ENCODE peak calls at places on chromosome 15, in eight cellular contexts. One of them, this sample, is unnamed.

GRCh38 chr15:98155356-98155755 is 194.9 kb downstream of the ARRDC4 start:
- DNase-seq in mesenchymal stem cell: no peak
- DNase-seq in HFF-Myc: peak
- DNase-seq in GM12865: no peak
- DNase-seq in tibial nerve: no peak
- DNase-seq in fibroblast of pulmonary artery: no peak
- DNase-seq in ovary: no peak
- DNase-seq in astrocyte of the spinal cord: no peak
- DNase-seq in this sample: no peak

GRCh38 chr15:44009056-44009455 is 182.3 kb downstream of the WDR76 start:
- DNase-seq in mesenchymal stem cell: peak
- DNase-seq in fibroblast of pulmonary artery: peak
- DNase-seq in astrocyte of the spinal cord: peak
- DNase-seq in GM12865: no peak
- DNase-seq in tibial nerve: no peak
- DNase-seq in HFF-Myc: no peak
- DNase-seq in ovary: no peak
- DNase-seq in this sample: no peak

GRCh38 chr15:72319360-72319984 is 485 bp downstream of the CELF6 start:
- DNase-seq in mesenchymal stem cell: peak
- DNase-seq in astrocyte of the spinal cord: peak
- DNase-seq in HFF-Myc: no peak
- DNase-seq in tibial nerve: peak
- DNase-seq in GM12865: peak
- DNase-seq in ovary: peak
- DNase-seq in fibroblast of pulmonary artery: peak
- DNase-seq in this sample: peak

GRCh38 chr15:43199945-43200488 is 14.8 kb downstream of the CCNDBP1 start:
- DNase-seq in astrocyte of the spinal cord: no peak
- DNase-seq in GM12865: no peak
- DNase-seq in mesenchymal stem cell: no peak
- DNase-seq in fibroblast of pulmonary artery: no peak
- DNase-seq in ovary: no peak
- DNase-seq in tibial nerve: no peak
- DNase-seq in HFF-Myc: no peak
- DNase-seq in this sample: no peak

GRCh38 chr15:79673416-79674123 is 223.2 kb downstream of the MTHFS start:
- DNase-seq in mesenchymal stem cell: peak
- DNase-seq in astrocyte of the spinal cord: peak
- DNase-seq in tibial nerve: no peak
- DNase-seq in ovary: no peak
- DNase-seq in fibroblast of pulmonary artery: peak
- DNase-seq in HFF-Myc: peak
- DNase-seq in GM12865: peak
- DNase-seq in this sample: peak

GRCh38 chr15:25762015-25762662 is 101.0 kb downstream of the ATP10A start:
- DNase-seq in HFF-Myc: no peak
- DNase-seq in tibial nerve: no peak
- DNase-seq in fibroblast of pulmonary artery: no peak
- DNase-seq in GM12865: no peak
- DNase-seq in astrocyte of the spinal cord: peak
- DNase-seq in mesenchymal stem cell: no peak
- DNase-seq in ovary: no peak
- DNase-seq in this sample: no peak

GRCh38 chr15:29921130-29921601 is 98.9 kb upstream of the TJP1 start:
- DNase-seq in tibial nerve: no peak
- DNase-seq in ovary: no peak
- DNase-seq in GM12865: no peak
- DNase-seq in HFF-Myc: no peak
- DNase-seq in fibroblast of pulmonary artery: no peak
- DNase-seq in mesenchymal stem cell: no peak
- DNase-seq in astrocyte of the spinal cord: no peak
- DNase-seq in this sample: no peak

GRCh38 chr15:55526559-55527036 is 18.6 kb upstream of the DNAAF4 start:
- DNase-seq in HFF-Myc: peak
- DNase-seq in GM12865: peak
- DNase-seq in astrocyte of the spinal cord: peak
- DNase-seq in fibroblast of pulmonary artery: peak
- DNase-seq in ovary: no peak
- DNase-seq in mesenchymal stem cell: peak
- DNase-seq in tibial nerve: no peak
- DNase-seq in this sample: peak

GRCh38 chr15:68252925-68253534 is 23.5 kb upstream of the CLN6 start:
- DNase-seq in fibroblast of pulmonary artery: peak
- DNase-seq in HFF-Myc: peak
- DNase-seq in mesenchymal stem cell: peak
- DNase-seq in tibial nerve: peak
- DNase-seq in ovary: no peak
- DNase-seq in GM12865: peak
- DNase-seq in astrocyte of the spinal cord: peak
- DNase-seq in this sample: peak

GRCh38 chr15:53038542-53038941 is 248.4 kb upstream of the ONECUT1 start:
- DNase-seq in fibroblast of pulmonary artery: no peak
- DNase-seq in tibial nerve: no peak
- DNase-seq in mesenchymal stem cell: no peak
- DNase-seq in HFF-Myc: no peak
- DNase-seq in ovary: no peak
- DNase-seq in astrocyte of the spinal cord: no peak
- DNase-seq in GM12865: no peak
- DNase-seq in this sample: no peak

GRCh38 chr15:68644088-68644904 is 65.5 kb downstream of the CORO2B start:
- DNase-seq in fibroblast of pulmonary artery: peak
- DNase-seq in mesenchymal stem cell: peak
- DNase-seq in ovary: peak
- DNase-seq in astrocyte of the spinal cord: peak
- DNase-seq in HFF-Myc: peak
- DNase-seq in GM12865: no peak
- DNase-seq in tibial nerve: no peak
- DNase-seq in this sample: no peak

GRCh38 chr15:78726870-78727551 is 84.3 kb downstream of the ADAMTS7 start:
- DNase-seq in ovary: no peak
- DNase-seq in tibial nerve: no peak
- DNase-seq in astrocyte of the spinal cord: peak
- DNase-seq in HFF-Myc: no peak
- DNase-seq in mesenchymal stem cell: peak
- DNase-seq in fibroblast of pulmonary artery: no peak
- DNase-seq in GM12865: peak
- DNase-seq in this sample: no peak

GRCh38 chr15:38555686-38556334 is 8.8 kb downstream of the RASGRP1 start:
- DNase-seq in HFF-Myc: no peak
- DNase-seq in ovary: no peak
- DNase-seq in astrocyte of the spinal cord: peak
- DNase-seq in GM12865: peak
- DNase-seq in mesenchymal stem cell: peak
- DNase-seq in tibial nerve: no peak
- DNase-seq in fibroblast of pulmonary artery: peak
- DNase-seq in this sample: no peak

GRCh38 chr15:78408961-78409360 is 29.1 kb upstream of the IREB2 start:
- DNase-seq in GM12865: no peak
- DNase-seq in HFF-Myc: no peak
- DNase-seq in ovary: no peak
- DNase-seq in mesenchymal stem cell: no peak
- DNase-seq in astrocyte of the spinal cord: no peak
- DNase-seq in tibial nerve: no peak
- DNase-seq in fibroblast of pulmonary artery: no peak
- DNase-seq in this sample: no peak

GRCh38 chr15:49410660-49411059 is 12.4 kb upstream of the FGF7 start:
- DNase-seq in tibial nerve: no peak
- DNase-seq in astrocyte of the spinal cord: no peak
- DNase-seq in ovary: no peak
- DNase-seq in HFF-Myc: no peak
- DNase-seq in GM12865: no peak
- DNase-seq in fibroblast of pulmonary artery: no peak
- DNase-seq in mesenchymal stem cell: no peak
- DNase-seq in this sample: no peak

GRCh38 chr15:75346796-75347221 is at the start of gene NEIL1:
- DNase-seq in GM12865: no peak
- DNase-seq in HFF-Myc: no peak
- DNase-seq in ovary: peak
- DNase-seq in astrocyte of the spinal cord: no peak
- DNase-seq in mesenchymal stem cell: peak
- DNase-seq in fibroblast of pulmonary artery: no peak
- DNase-seq in tibial nerve: no peak
- DNase-seq in this sample: no peak

GRCh38 chr15:34335176-34335575 is 2.4 kb downstream of the SLC12A6 start:
- DNase-seq in GM12865: peak
- DNase-seq in fibroblast of pulmonary artery: peak
- DNase-seq in ovary: no peak
- DNase-seq in astrocyte of the spinal cord: no peak
- DNase-seq in mesenchymal stem cell: no peak
- DNase-seq in tibial nerve: no peak
- DNase-seq in HFF-Myc: no peak
- DNase-seq in this sample: peak

DNA sequence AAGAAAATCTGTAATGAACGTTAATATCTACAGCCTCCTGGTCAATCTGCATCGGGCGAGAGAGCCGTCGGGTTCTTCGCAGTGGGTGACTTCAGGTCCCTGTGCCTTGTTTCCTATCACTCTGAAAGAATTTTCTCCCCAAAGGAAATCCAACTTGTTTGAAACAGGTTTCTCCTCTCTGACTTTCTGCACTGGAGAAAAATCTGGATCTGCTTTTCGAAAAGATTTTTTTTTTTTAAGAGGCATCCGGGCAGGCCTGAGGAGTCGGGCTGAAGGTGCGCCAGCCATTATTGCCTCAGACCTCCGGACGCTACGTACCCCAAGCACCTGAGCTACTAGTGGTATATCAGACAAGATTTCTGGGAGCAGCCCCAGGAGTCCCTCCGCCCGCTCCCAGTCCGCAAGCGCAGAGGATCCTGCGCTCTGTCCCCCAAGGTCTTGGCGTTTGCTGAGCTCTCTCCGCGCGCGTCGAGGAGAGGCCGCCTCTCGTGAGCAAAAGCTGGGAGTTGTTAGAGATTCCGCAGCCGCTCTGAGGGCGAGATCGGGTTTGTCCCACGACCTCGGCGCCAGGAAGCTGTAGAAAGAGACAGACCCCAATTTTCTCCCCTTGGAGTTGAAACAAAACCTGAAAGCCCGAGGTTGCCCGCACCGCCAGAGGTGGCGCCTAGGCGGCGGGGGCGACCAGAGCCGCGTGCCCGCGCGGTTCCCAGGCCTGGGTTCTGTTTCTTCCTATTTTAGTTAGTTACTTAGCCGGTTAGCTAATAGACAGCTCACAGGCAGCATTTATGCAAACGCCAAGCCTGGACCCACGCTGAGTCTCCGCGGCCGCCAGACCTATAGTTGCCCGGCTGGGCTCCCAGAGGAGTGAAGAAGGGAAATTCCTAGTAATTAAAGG is 72.4 kb upstream of the POLG start:
- DNase-seq in tibial nerve: no peak
- DNase-seq in astrocyte of the spinal cord: no peak
- DNase-seq in fibroblast of pulmonary artery: no peak
- DNase-seq in ovary: no peak
- DNase-seq in GM12865: no peak
- DNase-seq in HFF-Myc: no peak
- DNase-seq in mesenchymal stem cell: no peak
- DNase-seq in this sample: no peak
- H3K4me3 ChIP-seq in tibial nerve: peak
- H3K4me3 ChIP-seq in astrocyte of the spinal cord: no peak
- H3K4me3 ChIP-seq in fibroblast of pulmonary artery: peak
- H3K4me3 ChIP-seq in ovary: no peak
- H3K4me3 ChIP-seq in GM12865: no peak
- H3K4me3 ChIP-seq in HFF-Myc: no peak
- H3K4me3 ChIP-seq in mesenchymal stem cell: peak
- H3K4me3 ChIP-seq in this sample: no peak

GRCh38 chr15:77224352-77224751 is 153.4 kb upstream of the TSPAN3 start:
- DNase-seq in HFF-Myc: no peak
- DNase-seq in GM12865: no peak
- DNase-seq in astrocyte of the spinal cord: no peak
- DNase-seq in ovary: no peak
- DNase-seq in fibroblast of pulmonary artery: no peak
- DNase-seq in mesenchymal stem cell: peak
- DNase-seq in tibial nerve: no peak
- DNase-seq in this sample: no peak
- H3K4me3 ChIP-seq in HFF-Myc: no peak
- H3K4me3 ChIP-seq in GM12865: no peak
- H3K4me3 ChIP-seq in astrocyte of the spinal cord: no peak
- H3K4me3 ChIP-seq in ovary: no peak
- H3K4me3 ChIP-seq in fibroblast of pulmonary artery: no peak
- H3K4me3 ChIP-seq in mesenchymal stem cell: no peak
- H3K4me3 ChIP-seq in tibial nerve: no peak
- H3K4me3 ChIP-seq in this sample: no peak

GRCh38 chr15:46646476-46646875 is 1011.6 kb downstream of the SQOR start:
- DNase-seq in astrocyte of the spinal cord: no peak
- DNase-seq in GM12865: no peak
- DNase-seq in tibial nerve: no peak
- DNase-seq in mesenchymal stem cell: no peak
- DNase-seq in ovary: no peak
- DNase-seq in fibroblast of pulmonary artery: no peak
- DNase-seq in HFF-Myc: no peak
- DNase-seq in this sample: no peak

GRCh38 chr15:46644493-46645481 is 1010.0 kb downstream of the SQOR start:
- DNase-seq in mesenchymal stem cell: no peak
- DNase-seq in fibroblast of pulmonary artery: no peak
- DNase-seq in tibial nerve: no peak
- DNase-seq in GM12865: peak
- DNase-seq in ovary: no peak
- DNase-seq in astrocyte of the spinal cord: no peak
- DNase-seq in HFF-Myc: no peak
- DNase-seq in this sample: no peak
- H3K4me3 ChIP-seq in mesenchymal stem cell: no peak
- H3K4me3 ChIP-seq in fibroblast of pulmonary artery: no peak
- H3K4me3 ChIP-seq in tibial nerve: no peak
- H3K4me3 ChIP-seq in GM12865: no peak
- H3K4me3 ChIP-seq in ovary: no peak
- H3K4me3 ChIP-seq in astrocyte of the spinal cord: no peak
- H3K4me3 ChIP-seq in HFF-Myc: no peak
- H3K4me3 ChIP-seq in this sample: no peak

GRCh38 chr15:36109943-36110658 is 469.3 kb upstream of the CDIN1 start:
- DNase-seq in HFF-Myc: no peak
- DNase-seq in astrocyte of the spinal cord: peak
- DNase-seq in ovary: peak
- DNase-seq in GM12865: no peak
- DNase-seq in tibial nerve: no peak
- DNase-seq in fibroblast of pulmonary artery: peak
- DNase-seq in mesenchymal stem cell: peak
- DNase-seq in this sample: no peak

GRCh38 chr15:36110659-36110993 is 468.8 kb upstream of the CDIN1 start:
- DNase-seq in tibial nerve: no peak
- DNase-seq in astrocyte of the spinal cord: no peak
- DNase-seq in ovary: no peak
- DNase-seq in GM12865: no peak
- DNase-seq in fibroblast of pulmonary artery: no peak
- DNase-seq in mesenchymal stem cell: no peak
- DNase-seq in HFF-Myc: no peak
- DNase-seq in this sample: no peak

GRCh38 chr15:36108539-36108938 is 470.9 kb upstream of the CDIN1 start:
- DNase-seq in tibial nerve: no peak
- DNase-seq in mesenchymal stem cell: no peak
- DNase-seq in HFF-Myc: no peak
- DNase-seq in fibroblast of pulmonary artery: no peak
- DNase-seq in ovary: no peak
- DNase-seq in GM12865: no peak
- DNase-seq in astrocyte of the spinal cord: no peak
- DNase-seq in this sample: no peak

GRCh38 chr15:36106640-36107335 is 472.6 kb upstream of the CDIN1 start:
- DNase-seq in fibroblast of pulmonary artery: peak
- DNase-seq in HFF-Myc: no peak
- DNase-seq in tibial nerve: no peak
- DNase-seq in mesenchymal stem cell: no peak
- DNase-seq in ovary: no peak
- DNase-seq in GM12865: no peak
- DNase-seq in astrocyte of the spinal cord: no peak
- DNase-seq in this sample: no peak
- H3K4me3 ChIP-seq in fibroblast of pulmonary artery: no peak
- H3K4me3 ChIP-seq in HFF-Myc: no peak
- H3K4me3 ChIP-seq in tibial nerve: no peak
- H3K4me3 ChIP-seq in mesenchymal stem cell: no peak
- H3K4me3 ChIP-seq in ovary: no peak
- H3K4me3 ChIP-seq in GM12865: no peak
- H3K4me3 ChIP-seq in astrocyte of the spinal cord: no peak
- H3K4me3 ChIP-seq in this sample: no peak

This sample was measured in GM06990.